ENCODE peak calls at places on chromosomes 11 and 22, in four cellular contexts. One of them, this sample, is unnamed.

GRCh38 chr22:31676700-31677099 is 14.7 kb upstream of the PISD start:
- DNase-seq in activated T-helper 9 cell treated with anti-CD3 and anti-CD28 coated beads, Interleukin-2, amount 50 U/mL, for 16 hours: peak; percentile 86
- DNase-seq in DMS53: peak; percentile 92
- DNase-seq in HepG2: no peak
- DNase-seq in this sample: peak; percentile 98

GRCh38 chr22:23684561-23685031 is 6.2 kb upstream of the RGL4 start:
- DNase-seq in activated T-helper 9 cell treated with anti-CD3 and anti-CD28 coated beads, Interleukin-2, amount 50 U/mL, for 16 hours: no peak
- DNase-seq in DMS53: no peak
- DNase-seq in HepG2: no peak
- DNase-seq in this sample: no peak

GRCh38 chr22:44395116-44396005 is 82.6 kb upstream of the SHISAL1 start:
- DNase-seq in activated T-helper 9 cell treated with anti-CD3 and anti-CD28 coated beads, Interleukin-2, amount 50 U/mL, for 16 hours: no peak
- DNase-seq in DMS53: no peak
- DNase-seq in HepG2: no peak
- DNase-seq in this sample: no peak

GRCh38 chr11:13368041-13368446 is 90.5 kb downstream of the BMAL1 start:
- DNase-seq in activated T-helper 9 cell treated with anti-CD3 and anti-CD28 coated beads, Interleukin-2, amount 50 U/mL, for 16 hours: no peak
- DNase-seq in DMS53: no peak
- DNase-seq in HepG2: peak; percentile 9
- DNase-seq in this sample: no peak

GRCh38 chr22:17775781-17776470 is 1.7 kb upstream of the BID start:
- DNase-seq in activated T-helper 9 cell treated with anti-CD3 and anti-CD28 coated beads, Interleukin-2, amount 50 U/mL, for 16 hours: no peak
- DNase-seq in DMS53: no peak
- DNase-seq in HepG2: no peak
- DNase-seq in this sample: no peak

GRCh38 chr22:27752771-27753170 is 48.8 kb downstream of the MN1 start:
- DNase-seq in activated T-helper 9 cell treated with anti-CD3 and anti-CD28 coated beads, Interleukin-2, amount 50 U/mL, for 16 hours: no peak
- DNase-seq in DMS53: no peak
- DNase-seq in HepG2: no peak
- DNase-seq in this sample: no peak

GRCh38 chr11:134531331-134532135 is 119.5 kb upstream of the B3GAT1 start:
- DNase-seq in activated T-helper 9 cell treated with anti-CD3 and anti-CD28 coated beads, Interleukin-2, amount 50 U/mL, for 16 hours: no peak
- DNase-seq in DMS53: no peak
- DNase-seq in HepG2: no peak
- DNase-seq in this sample: no peak

GRCh38 chr22:48478124-48478523 is 1349.5 kb downstream of the BRD1 start:
- DNase-seq in activated T-helper 9 cell treated with anti-CD3 and anti-CD28 coated beads, Interleukin-2, amount 50 U/mL, for 16 hours: no peak
- DNase-seq in DMS53: no peak
- DNase-seq in HepG2: no peak
- DNase-seq in this sample: no peak

GRCh38 chr22:41668971-41669911 is 19.4 kb downstream of the SNU13 start:
- DNase-seq in activated T-helper 9 cell treated with anti-CD3 and anti-CD28 coated beads, Interleukin-2, amount 50 U/mL, for 16 hours: no peak
- DNase-seq in DMS53: no peak
- DNase-seq in HepG2: no peak
- DNase-seq in this sample: no peak

GRCh38 chr22:50174382-50175190 is 4.1 kb downstream of the PANX2 start:
- DNase-seq in activated T-helper 9 cell treated with anti-CD3 and anti-CD28 coated beads, Interleukin-2, amount 50 U/mL, for 16 hours: no peak
- DNase-seq in DMS53: no peak
- DNase-seq in HepG2: no peak
- DNase-seq in this sample: no peak

GRCh38 chr11:33072465-33072864 is 33.1 kb downstream of the TCP11L1 start:
- DNase-seq in activated T-helper 9 cell treated with anti-CD3 and anti-CD28 coated beads, Interleukin-2, amount 50 U/mL, for 16 hours: no peak
- DNase-seq in DMS53: no peak
- DNase-seq in HepG2: no peak
- DNase-seq in this sample: no peak

GRCh38 chr11:118175031-118175531 is 1.4 kb downstream of the SCN2B start:
- DNase-seq in activated T-helper 9 cell treated with anti-CD3 and anti-CD28 coated beads, Interleukin-2, amount 50 U/mL, for 16 hours: no peak
- DNase-seq in DMS53: no peak
- DNase-seq in HepG2: peak; percentile 83
- DNase-seq in this sample: no peak

GRCh38 chr22:18994056-18994455 is 58.0 kb upstream of the PRODH start:
- DNase-seq in activated T-helper 9 cell treated with anti-CD3 and anti-CD28 coated beads, Interleukin-2, amount 50 U/mL, for 16 hours: no peak
- DNase-seq in DMS53: no peak
- DNase-seq in HepG2: no peak
- DNase-seq in this sample: no peak

GRCh38 chr11:1196516-1197391 is 26.1 kb upstream of the MUC5B start:
- DNase-seq in activated T-helper 9 cell treated with anti-CD3 and anti-CD28 coated beads, Interleukin-2, amount 50 U/mL, for 16 hours: no peak
- DNase-seq in DMS53: no peak
- DNase-seq in HepG2: no peak
- DNase-seq in this sample: peak; percentile 26

GRCh38 chr11:61904539-61905048 is 12.8 kb downstream of the RAB3IL1 start:
- DNase-seq in activated T-helper 9 cell treated with anti-CD3 and anti-CD28 coated beads, Interleukin-2, amount 50 U/mL, for 16 hours: no peak
- DNase-seq in DMS53: peak; percentile 51
- DNase-seq in HepG2: peak; percentile 72
- DNase-seq in this sample: no peak

GRCh38 chr11:36151933-36152580 is 137.2 kb downstream of the COMMD9 start:
- DNase-seq in activated T-helper 9 cell treated with anti-CD3 and anti-CD28 coated beads, Interleukin-2, amount 50 U/mL, for 16 hours: no peak
- DNase-seq in DMS53: no peak
- DNase-seq in HepG2: no peak
- DNase-seq in this sample: no peak